ENCODE peak calls at places on chromosome X, in six cellular contexts. One of them, this sample, is unnamed.
A peak's percentile ranks its signal among the peaks of the same experiment; 100 is the strongest.

GRCh38 chrX:14916017-14916674 is 42.9 kb downstream of the MOSPD2 start:
- DNase-seq in GM04504: peak; percentile 39
- DNase-seq in activated T-cell treated with anti-CD3 and anti-CD28 coated beads for 48 hours: no peak
- DNase-seq in SJSA1: peak; percentile 47
- DNase-seq in AG10803: peak; percentile 64
- DNase-seq in CD4-positive, alpha-beta T cell: no peak
- DNase-seq in this sample: peak; percentile 76

GRCh38 chrX:9482408-9482807 is 17.6 kb downstream of the TBL1X start:
- DNase-seq in GM04504: no peak
- DNase-seq in activated T-cell treated with anti-CD3 and anti-CD28 coated beads for 48 hours: no peak
- DNase-seq in SJSA1: no peak
- DNase-seq in AG10803: no peak
- DNase-seq in CD4-positive, alpha-beta T cell: no peak
- DNase-seq in this sample: no peak

GRCh38 chrX:48715066-48715465 is 18.5 kb downstream of the SUV39H1 start:
- DNase-seq in GM04504: peak; percentile 51
- DNase-seq in activated T-cell treated with anti-CD3 and anti-CD28 coated beads for 48 hours: no peak
- DNase-seq in SJSA1: no peak
- DNase-seq in AG10803: peak; percentile 69
- DNase-seq in CD4-positive, alpha-beta T cell: no peak
- DNase-seq in this sample: peak; percentile 20

GRCh38 chrX:132375941-132376340 is 112.9 kb downstream of the MBNL3 start:
- DNase-seq in GM04504: no peak
- DNase-seq in activated T-cell treated with anti-CD3 and anti-CD28 coated beads for 48 hours: no peak
- DNase-seq in SJSA1: no peak
- DNase-seq in AG10803: no peak
- DNase-seq in CD4-positive, alpha-beta T cell: no peak
- DNase-seq in this sample: no peak

GRCh38 chrX:78886550-78886949 is 58.6 kb upstream of the P2RY10 start:
- DNase-seq in GM04504: peak; percentile 0
- DNase-seq in activated T-cell treated with anti-CD3 and anti-CD28 coated beads for 48 hours: no peak
- DNase-seq in SJSA1: no peak
- DNase-seq in AG10803: peak; percentile 9
- DNase-seq in CD4-positive, alpha-beta T cell: no peak
- DNase-seq in this sample: peak; percentile 1

GRCh38 chrX:103756736-103757135 is 19.9 kb upstream of the PLP1 start:
- DNase-seq in GM04504: no peak
- DNase-seq in activated T-cell treated with anti-CD3 and anti-CD28 coated beads for 48 hours: no peak
- DNase-seq in SJSA1: no peak
- DNase-seq in AG10803: no peak
- DNase-seq in CD4-positive, alpha-beta T cell: no peak
- DNase-seq in this sample: no peak

GRCh38 chrX:38882894-38883620 is 81.8 kb downstream of the MID1IP1 start:
- DNase-seq in GM04504: peak; percentile 50
- DNase-seq in activated T-cell treated with anti-CD3 and anti-CD28 coated beads for 48 hours: no peak
- DNase-seq in SJSA1: peak; percentile 56
- DNase-seq in AG10803: peak; percentile 83
- DNase-seq in CD4-positive, alpha-beta T cell: no peak
- DNase-seq in this sample: peak; percentile 88

GRCh38 chrX:40418413-40419195 is 162.2 kb upstream of the ATP6AP2 start:
- DNase-seq in GM04504: no peak
- DNase-seq in activated T-cell treated with anti-CD3 and anti-CD28 coated beads for 48 hours: no peak
- DNase-seq in SJSA1: no peak
- DNase-seq in AG10803: no peak
- DNase-seq in CD4-positive, alpha-beta T cell: no peak
- DNase-seq in this sample: no peak

GRCh38 chrX:154350429-154351182 is 23.8 kb downstream of the FLNA start:
- DNase-seq in GM04504: no peak
- DNase-seq in activated T-cell treated with anti-CD3 and anti-CD28 coated beads for 48 hours: no peak
- DNase-seq in SJSA1: no peak
- DNase-seq in AG10803: no peak
- DNase-seq in CD4-positive, alpha-beta T cell: peak; percentile 1
- DNase-seq in this sample: peak; percentile 20

GRCh38 chrX:2898861-2899512 is 30.2 kb downstream of the ARSD start:
- DNase-seq in GM04504: no peak
- DNase-seq in activated T-cell treated with anti-CD3 and anti-CD28 coated beads for 48 hours: no peak
- DNase-seq in SJSA1: no peak
- DNase-seq in AG10803: no peak
- DNase-seq in CD4-positive, alpha-beta T cell: no peak
- DNase-seq in this sample: no peak

GRCh38 chrX:85905851-85906250 is 141.5 kb downstream of the CHM start:
- DNase-seq in GM04504: no peak
- DNase-seq in activated T-cell treated with anti-CD3 and anti-CD28 coated beads for 48 hours: no peak
- DNase-seq in SJSA1: no peak
- DNase-seq in AG10803: no peak
- DNase-seq in CD4-positive, alpha-beta T cell: no peak
- DNase-seq in this sample: no peak

GRCh38 chrX:54415534-54416350 is 24.5 kb upstream of the TSR2 start:
- DNase-seq in GM04504: no peak
- DNase-seq in activated T-cell treated with anti-CD3 and anti-CD28 coated beads for 48 hours: no peak
- DNase-seq in SJSA1: no peak
- DNase-seq in AG10803: no peak
- DNase-seq in CD4-positive, alpha-beta T cell: no peak
- DNase-seq in this sample: no peak

GRCh38 chrX:51867626-51868025 is 25.8 kb upstream of the MAGED1 start:
- DNase-seq in GM04504: no peak
- DNase-seq in activated T-cell treated with anti-CD3 and anti-CD28 coated beads for 48 hours: no peak
- DNase-seq in SJSA1: no peak
- DNase-seq in AG10803: no peak
- DNase-seq in CD4-positive, alpha-beta T cell: no peak
- DNase-seq in this sample: no peak

GRCh38 chrX:73262991-73263390 is 48.3 kb upstream of the NAP1L2 start:
- DNase-seq in GM04504: no peak
- DNase-seq in activated T-cell treated with anti-CD3 and anti-CD28 coated beads for 48 hours: no peak
- DNase-seq in SJSA1: no peak
- DNase-seq in AG10803: peak; percentile 0
- DNase-seq in CD4-positive, alpha-beta T cell: no peak
- DNase-seq in this sample: peak; percentile 0

GRCh38 chrX:69082753-69083150 is 82.5 kb downstream of the PJA1 start:
- DNase-seq in GM04504: no peak
- DNase-seq in activated T-cell treated with anti-CD3 and anti-CD28 coated beads for 48 hours: no peak
- DNase-seq in SJSA1: no peak
- DNase-seq in AG10803: no peak
- DNase-seq in CD4-positive, alpha-beta T cell: no peak
- DNase-seq in this sample: no peak

GRCh38 chrX:109352121-109352556 is 129.7 kb downstream of the GUCY2F start:
- DNase-seq in GM04504: no peak
- DNase-seq in activated T-cell treated with anti-CD3 and anti-CD28 coated beads for 48 hours: no peak
- DNase-seq in SJSA1: no peak
- DNase-seq in AG10803: peak; percentile 25
- DNase-seq in CD4-positive, alpha-beta T cell: no peak
- DNase-seq in this sample: no peak

GRCh38 chrX:41857670-41858069 is 65.7 kb downstream of the CASK start:
- DNase-seq in GM04504: no peak
- DNase-seq in activated T-cell treated with anti-CD3 and anti-CD28 coated beads for 48 hours: no peak
- DNase-seq in SJSA1: no peak
- DNase-seq in AG10803: no peak
- DNase-seq in CD4-positive, alpha-beta T cell: no peak
- DNase-seq in this sample: no peak

GRCh38 chrX:8083276-8083675 is 87.8 kb downstream of the VCX2 start:
- DNase-seq in GM04504: no peak
- DNase-seq in activated T-cell treated with anti-CD3 and anti-CD28 coated beads for 48 hours: no peak
- DNase-seq in SJSA1: no peak
- DNase-seq in AG10803: no peak
- DNase-seq in CD4-positive, alpha-beta T cell: no peak
- DNase-seq in this sample: no peak

GRCh38 chrX:1462596-1463251 is 10.0 kb upstream of the ASMTL start:
- DNase-seq in GM04504: no peak
- DNase-seq in activated T-cell treated with anti-CD3 and anti-CD28 coated beads for 48 hours: peak; percentile 60
- DNase-seq in SJSA1: peak; percentile 60
- DNase-seq in AG10803: no peak
- DNase-seq in CD4-positive, alpha-beta T cell: peak; percentile 84
- DNase-seq in this sample: peak; percentile 70

GRCh38 chrX:47316276-47317025 is 53.9 kb upstream of the ZNF157 start:
- DNase-seq in GM04504: no peak
- DNase-seq in activated T-cell treated with anti-CD3 and anti-CD28 coated beads for 48 hours: no peak
- DNase-seq in SJSA1: no peak
- DNase-seq in AG10803: no peak
- DNase-seq in CD4-positive, alpha-beta T cell: no peak
- DNase-seq in this sample: peak; percentile 4

GRCh38 chrX:10833299-10834169 is 213.1 kb upstream of the MID1 start:
- DNase-seq in GM04504: no peak
- DNase-seq in activated T-cell treated with anti-CD3 and anti-CD28 coated beads for 48 hours: no peak
- DNase-seq in SJSA1: no peak
- DNase-seq in AG10803: peak; percentile 25
- DNase-seq in CD4-positive, alpha-beta T cell: no peak
- DNase-seq in this sample: peak; percentile 29

GRCh38 chrX:119573840-119574393 is 446 bp upstream of the UBE2A start:
- DNase-seq in GM04504: peak; percentile 14
- DNase-seq in activated T-cell treated with anti-CD3 and anti-CD28 coated beads for 48 hours: no peak
- DNase-seq in SJSA1: no peak
- DNase-seq in AG10803: peak; percentile 38
- DNase-seq in CD4-positive, alpha-beta T cell: peak; percentile 5
- DNase-seq in this sample: peak; percentile 55

GRCh38 chrX:15866141-15866540 is 11.5 kb upstream of the AP1S2 start:
- DNase-seq in GM04504: no peak
- DNase-seq in activated T-cell treated with anti-CD3 and anti-CD28 coated beads for 48 hours: no peak
- DNase-seq in SJSA1: no peak
- DNase-seq in AG10803: no peak
- DNase-seq in CD4-positive, alpha-beta T cell: no peak
- DNase-seq in this sample: no peak

GRCh38 chrX:9785944-9786741 is at the start of gene SHROOM2:
- DNase-seq in GM04504: no peak
- DNase-seq in activated T-cell treated with anti-CD3 and anti-CD28 coated beads for 48 hours: no peak
- DNase-seq in SJSA1: no peak
- DNase-seq in AG10803: no peak
- DNase-seq in CD4-positive, alpha-beta T cell: no peak
- DNase-seq in this sample: no peak

GRCh38 chrX:45621356-45622041 is 420.8 kb upstream of the DIPK2B start:
- DNase-seq in GM04504: peak; percentile 55
- DNase-seq in activated T-cell treated with anti-CD3 and anti-CD28 coated beads for 48 hours: no peak
- DNase-seq in SJSA1: no peak
- DNase-seq in AG10803: peak; percentile 79
- DNase-seq in CD4-positive, alpha-beta T cell: no peak
- DNase-seq in this sample: peak; percentile 77

GRCh38 chrX:88146577-88146976 is 600.4 kb upstream of the CPXCR1 start:
- DNase-seq in GM04504: no peak
- DNase-seq in activated T-cell treated with anti-CD3 and anti-CD28 coated beads for 48 hours: no peak
- DNase-seq in SJSA1: no peak
- DNase-seq in AG10803: no peak
- DNase-seq in CD4-positive, alpha-beta T cell: no peak
- DNase-seq in this sample: no peak

GRCh38 chrX:108001218-108001814 is 19.1 kb upstream of the TEX13B start:
- DNase-seq in GM04504: peak; percentile 5
- DNase-seq in activated T-cell treated with anti-CD3 and anti-CD28 coated beads for 48 hours: no peak
- DNase-seq in SJSA1: no peak
- DNase-seq in AG10803: peak; percentile 42
- DNase-seq in CD4-positive, alpha-beta T cell: peak; percentile 25
- DNase-seq in this sample: peak; percentile 52